ENCODE peak calls at places on chromosome 16, in ten cellular contexts. D is head of caudate nucleus; G is activated CD4-positive, alpha-beta T cell treated with anti-CD3 and anti-CD28 coated beads, Interleukin-2, amount 50 U/mL, for 1 hour; O is NCI-H1092 treated with DMSO at 0.1 percent for 48 hours; H is activated naive CD4-positive, alpha-beta T cell treated with anti-CD3 and anti-CD28 coated beads, Interleukin-2, amount 50 U/mL, for 16 hours; J is tibial nerve; R is AG10803; Q is cardiac fibroblast; Y is substantia nigra; I is CD4-positive, CD25-positive, alpha-beta regulatory T cell. N is an unnamed sample.

GRCh38 chr16:87778476-87778829 is 12.7 kb upstream of the KLHDC4 start:
- DNase-seq in D (no peak), G (no peak), O (no peak), H (peak; percentile 23), J (no peak), R (no peak), Q (no peak), Y (no peak), I (no peak), N (no peak)

GRCh38 chr16:69921125-69921524 is 30.0 kb upstream of the CLEC18A start:
- DNase-seq in D (no peak), G (no peak), O (no peak), H (no peak), J (no peak), R (peak; percentile 54), Q (peak; percentile 30), Y (no peak), I (no peak), N (no peak)

GRCh38 chr16:4679854-4680636 is 13.3 kb upstream of the NUDT16L1 start:
- DNase-seq in D (no peak), G (no peak), O (peak; percentile 45), H (no peak), J (peak; percentile 54), R (no peak), Q (peak; percentile 23), Y (no peak), I (no peak), N (no peak)

GRCh38 chr16:1794908-1795666 is 1.6 kb upstream of the IGFALS start:
- DNase-seq in D (no peak), G (no peak), O (no peak), H (no peak), J (no peak), R (no peak), Q (no peak), Y (no peak), I (no peak), N (no peak)

GRCh38 chr16:85851034-85851780 is 47.8 kb upstream of the IRF8 start:
- DNase-seq in D (no peak), G (no peak), O (no peak), H (no peak), J (no peak), R (no peak), Q (no peak), Y (no peak), I (no peak), N (no peak)

GRCh38 chr16:22001591-22001990 is 675 bp upstream of the PDZD9 start:
- DNase-seq in D (no peak), G (no peak), O (no peak), H (no peak), J (no peak), R (peak; percentile 46), Q (peak; percentile 69), Y (no peak), I (no peak), N (no peak)

GRCh38 chr16:85279874-85280545 is 167.7 kb upstream of the CIBAR2 start:
- DNase-seq in D (peak; percentile 39), G (no peak), O (no peak), H (no peak), J (peak; percentile 55), R (no peak), Q (peak; percentile 52), Y (no peak), I (no peak), N (no peak)

GRCh38 chr16:27852116-27852515 is 211.4 kb downstream of the GSG1L start:
- DNase-seq in D (no peak), G (no peak), O (no peak), H (no peak), J (no peak), R (no peak), Q (no peak), Y (no peak), I (no peak), N (no peak)

GRCh38 chr16:28974007-28974436 is 556 bp upstream of the SPNS1 start:
- DNase-seq in D (peak; percentile 77), G (no peak), O (peak; percentile 62), H (peak; percentile 35), J (peak; percentile 51), R (peak; percentile 61), Q (peak; percentile 80), Y (peak; percentile 40), I (peak; percentile 34), N (no peak)

GRCh38 chr16:711548-712320 is 3.2 kb upstream of the METRN start:
- DNase-seq in D (peak; percentile 80), G (peak; percentile 80), O (peak; percentile 53), H (peak; percentile 80), J (peak; percentile 55), R (peak; percentile 52), Q (peak; percentile 74), Y (peak; percentile 46), I (peak; percentile 69), N (no peak)

GRCh38 chr16:86180244-86180643 is 281.3 kb downstream of the IRF8 start:
- DNase-seq in D (no peak), G (no peak), O (no peak), H (no peak), J (no peak), R (no peak), Q (no peak), Y (no peak), I (no peak), N (no peak)

GRCh38 chr16:56967733-56968132 is 6.0 kb downstream of the CETP start:
- DNase-seq in D (no peak), G (no peak), O (no peak), H (no peak), J (no peak), R (peak; percentile 73), Q (peak; percentile 63), Y (no peak), I (no peak), N (no peak)

GRCh38 chr16:54935411-54936085 is 4.9 kb downstream of the IRX5 start:
- DNase-seq in D (no peak), G (no peak), O (no peak), H (no peak), J (no peak), R (no peak), Q (no peak), Y (no peak), I (no peak), N (no peak)

GRCh38 chr16:71479420-71479819 is 9.7 kb downstream of the ZNF19 start:
- DNase-seq in D (peak; percentile 12), G (no peak), O (peak; percentile 26), H (no peak), J (no peak), R (no peak), Q (peak; percentile 55), Y (no peak), I (peak; percentile 20), N (no peak)

GRCh38 chr16:87274808-87275207 is 42.4 kb downstream of the C16orf95 start:
- DNase-seq in D (no peak), G (no peak), O (no peak), H (no peak), J (no peak), R (peak; percentile 15), Q (no peak), Y (no peak), I (no peak), N (no peak)

GRCh38 chr16:11329891-11330290 is 15.4 kb upstream of the RMI2 start:
- DNase-seq in D (no peak), G (no peak), O (no peak), H (no peak), J (no peak), R (no peak), Q (no peak), Y (no peak), I (no peak), N (no peak)

GRCh38 chr16:34050787-34051320 is 591.4 kb downstream of the TP53TG3F start:
- DNase-seq in D (no peak), G (no peak), O (no peak), H (no peak), J (no peak), R (no peak), Q (no peak), Y (no peak), I (no peak), N (no peak)

GRCh38 chr16:17526956-17527355 is 56.2 kb upstream of the XYLT1 start:
- DNase-seq in D (no peak), G (no peak), O (no peak), H (no peak), J (no peak), R (no peak), Q (no peak), Y (no peak), I (no peak), N (no peak)

GRCh38 chr16:50591800-50592771 is 43.9 kb downstream of the NKD1 start:
- DNase-seq in D (peak; percentile 90), G (no peak), O (peak; percentile 69), H (no peak), J (no peak), R (no peak), Q (no peak), Y (peak; percentile 84), I (no peak), N (no peak)

GRCh38 chr16:67431077-67431804 is at the start of gene HSD11B2:
- DNase-seq in D (peak; percentile 60), G (no peak), O (peak; percentile 58), H (peak; percentile 33), J (no peak), R (peak; percentile 31), Q (peak; percentile 52), Y (peak; percentile 28), I (no peak), N (no peak)

GRCh38 chr16:54459509-54460235 is 173.1 kb upstream of the IRX3 start:
- DNase-seq in D (no peak), G (no peak), O (no peak), H (no peak), J (no peak), R (peak; percentile 98), Q (no peak), Y (no peak), I (no peak), N (no peak)